ENCODE peak calls at places on chromosomes 12 and 14, in five cellular contexts. R is GM06990; C is transverse colon; H is naive thymus-derived CD4-positive, alpha-beta T cell; B is trophoblast cell. I is an unnamed sample.

GRCh38 chr12:124774054-124774461 is 89.6 kb downstream of the SCARB1 start:
- DNase-seq in B (peak; percentile 56), H (no peak), R (peak; percentile 80), C (no peak), I (no peak)

GRCh38 chr14:52069617-52070431 is 965 bp upstream of the NID2 start:
- DNase-seq in B (no peak), R (peak; percentile 6), C (peak; percentile 26), H (no peak), I (no peak)

GRCh38 chr14:52458721-52459085 is 93.6 kb downstream of the TXNDC16 start:
- DNase-seq in C (no peak), H (no peak), R (no peak), B (no peak), I (no peak)

GRCh38 chr14:67837011-67837624 is 17.5 kb downstream of the RAD51B start:
- DNase-seq in R (peak; percentile 33), C (peak; percentile 62), H (peak; percentile 61), B (peak; percentile 59), I (peak; percentile 18)

GRCh38 chr12:121958521-121959240 is 40.3 kb downstream of the CFAP251 start:
- DNase-seq in R (no peak), C (no peak), B (no peak), H (no peak), I (no peak)

GRCh38 chr12:9732966-9733461 is at the start of gene CLECL1:
- DNase-seq in R (no peak), B (no peak), C (no peak), H (no peak), I (no peak)

GRCh38 chr12:94560416-94561221 is 89.7 kb downstream of the TMCC3 start:
- DNase-seq in H (no peak), B (peak; percentile 85), R (peak; percentile 83), C (peak; percentile 61), I (peak; percentile 35)

GRCh38 chr14:100439781-100440180 is 116.6 kb downstream of the SLC25A47 start:
- DNase-seq in C (peak; percentile 75), H (no peak), R (no peak), B (no peak), I (no peak)

GRCh38 chr12:71766202-71766601 is 11.5 kb downstream of the RAB21 start:
- DNase-seq in H (no peak), B (no peak), C (no peak), R (no peak), I (no peak)

GRCh38 chr14:32200368-32201195 is 1.3 kb upstream of the RNU6-7 start:
- DNase-seq in B (no peak), C (no peak), R (peak; percentile 46), H (no peak), I (no peak)

GRCh38 chr14:92690171-92691011 is 58.0 kb downstream of the LGMN start:
- DNase-seq in H (no peak), B (peak; percentile 30), C (peak; percentile 29), R (no peak), I (no peak)

GRCh38 chr12:121241203-121241970 is 31.5 kb downstream of the P2RX4 start:
- DNase-seq in C (no peak), H (no peak), B (no peak), R (no peak), I (no peak)

GRCh38 chr14:88473791-88474190 is 81.0 kb downstream of the PTPN21 start:
- DNase-seq in H (no peak), B (peak; percentile 53), R (no peak), C (no peak), I (no peak)

GRCh38 chr14:92717571-92718042 is 30.8 kb downstream of the LGMN start:
- DNase-seq in H (no peak), B (peak; percentile 74), C (no peak), R (no peak), I (no peak)

GRCh38 chr14:30550335-30550734 is 8.6 kb upstream of the G2E3 start:
- DNase-seq in B (no peak), H (no peak), R (no peak), C (no peak), I (no peak)

GRCh38 chr12:67355428-67356385 is 86.5 kb downstream of the CAND1 start:
- DNase-seq in H (peak; percentile 56), B (no peak), R (peak; percentile 17), C (no peak), I (peak; percentile 9)

GRCh38 chr12:131011165-131012079 is 57.7 kb downstream of the ADGRD1 start:
- DNase-seq in H (no peak), B (no peak), R (no peak), C (no peak), I (no peak)

GRCh38 chr14:94388027-94388895 is at the start of gene SERPINA1:
- DNase-seq in H (no peak), R (no peak), C (no peak), B (no peak), I (no peak)

GRCh38 chr14:77707355-77707723 is 484 bp downstream of the ALKBH1 start:
- DNase-seq in B (peak; percentile 10), H (no peak), R (no peak), C (peak; percentile 54), I (no peak)

GRCh38 chr12:15706010-15706676 is 83.0 kb downstream of the EPS8 start:
- DNase-seq in C (peak; percentile 87), B (no peak), R (no peak), H (no peak), I (no peak)

GRCh38 chr14:71852201-71852600 is 80.0 kb upstream of the RGS6 start:
- DNase-seq in C (no peak), B (no peak), H (no peak), R (no peak), I (no peak)

GRCh38 chr12:9910716-9911421 is 21.3 kb downstream of the CLEC2A start:
- DNase-seq in C (no peak), H (no peak), B (no peak), R (no peak), I (no peak)

GRCh38 chr12:59444932-59445331 is 150.9 kb upstream of the SLC16A7 start:
- DNase-seq in R (no peak), B (no peak), H (peak; percentile 18), C (no peak), I (no peak)

GRCh38 chr14:20302042-20302761 is 3.5 kb downstream of the TTC5 start:
- DNase-seq in H (no peak), R (no peak), B (no peak), C (no peak), I (no peak)

DNA sequence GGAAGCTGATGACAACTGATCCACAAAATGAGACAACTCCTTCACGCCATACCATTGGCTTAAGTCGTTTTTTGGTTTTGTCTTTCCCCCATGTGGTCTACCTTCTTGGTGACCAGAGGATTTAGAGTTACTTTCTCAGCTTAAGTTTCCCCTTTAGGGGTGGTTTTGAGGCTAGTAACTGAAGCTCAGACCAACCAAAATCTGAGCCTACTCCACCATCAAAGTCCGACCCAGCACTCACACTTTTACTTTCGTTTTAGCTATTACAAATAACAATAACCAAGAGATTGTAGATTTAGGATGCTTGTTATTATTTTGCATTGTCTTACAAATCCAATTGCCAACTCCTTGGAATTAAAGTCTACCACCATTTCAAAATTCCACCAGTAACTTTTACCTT is 130.6 kb upstream of the MDM1 start:
- DNase-seq in C (no peak), H (no peak), B (no peak), R (no peak), I (no peak)
- H3K4me3 ChIP-seq in C (peak overlapping the region; percentile 19), H (peak overlapping the region; percentile 60), B (no peak overlapping the region), R (no peak overlapping the region), I (no peak overlapping the region)

GRCh38 chr12:104494816-104495158 is 38.0 kb downstream of the CHST11 start:
- DNase-seq in H (peak; percentile 17), R (no peak), C (no peak), B (no peak), I (no peak)
- H3K4me3 ChIP-seq in H (peak overlapping the region; percentile 18), R (peak overlapping the region; percentile 47), C (no peak overlapping the region), B (no peak overlapping the region), I (no peak overlapping the region)

GRCh38 chr12:62075860-62076259 is 184.3 kb upstream of the USP15 start:
- DNase-seq in H (no peak), B (no peak), C (no peak), R (no peak), I (no peak)
- H3K4me3 ChIP-seq in H (no peak overlapping the region), B (no peak overlapping the region), C (no peak overlapping the region), R (no peak overlapping the region), I (no peak overlapping the region)

GRCh38 chr12:53277981-53278380 is 9.9 kb downstream of the ESPL1 start:
- DNase-seq in C (no peak), B (peak; percentile 75), H (no peak), R (no peak), I (no peak)
- H3K4me3 ChIP-seq in C (no peak overlapping the region), B (no peak overlapping the region), H (no peak overlapping the region), R (no peak overlapping the region), I (no peak overlapping the region)

GRCh38 chr12:1695836-1696670 is 5.2 kb downstream of the ADIPOR2 start:
- DNase-seq in R (no peak), B (no peak), H (no peak), C (no peak), I (no peak)

GRCh38 chr12:1690578-1691122 is at the start of gene ADIPOR2:
- DNase-seq in B (peak; percentile 96), C (peak; percentile 96), H (peak; percentile 95), R (peak; percentile 96), I (peak; percentile 94)

GRCh38 chr12:1692895-1693294 is 2.0 kb downstream of the ADIPOR2 start:
- DNase-seq in H (no peak), C (no peak), B (no peak), R (no peak), I (no peak)

GRCh38 chr12:1691123-1692007 is 495 bp downstream of the ADIPOR2 start:
- DNase-seq in B (peak; percentile 33), R (no peak), C (peak; percentile 49), H (peak; percentile 18), I (no peak)

GRCh38 chr12:1692221-1692620 is 1.4 kb downstream of the ADIPOR2 start:
- DNase-seq in H (no peak), R (no peak), C (no peak), B (no peak), I (no peak)
- H3K4me3 ChIP-seq in H (peak overlapping the region; percentile 76), R (peak overlapping the region; percentile 97), C (peak overlapping the region; percentile 99), B (no peak overlapping the region), I (no peak overlapping the region)

GRCh38 chr12:27973487-27973890 is 956 bp upstream of the PTHLH start:
- DNase-seq in H (no peak), R (no peak), B (no peak), C (no peak), I (no peak)

GRCh38 chr12:27975222-27976136 is 2.9 kb upstream of the PTHLH start:
- DNase-seq in R (no peak), H (no peak), B (peak; percentile 3), C (no peak), I (no peak)

GRCh38 chr12:27972721-27973120 is at the start of gene PTHLH:
- DNase-seq in B (no peak), H (no peak), R (no peak), C (no peak), I (no peak)

GRCh38 chr12:27971606-27972005 is 927 bp downstream of the PTHLH start:
- DNase-seq in C (no peak), B (no peak), R (no peak), H (no peak), I (no peak)

GRCh38 chr12:27974735-27975221 is 2.2 kb upstream of the PTHLH start:
- DNase-seq in H (no peak), R (no peak), B (no peak), C (no peak), I (no peak)
- H3K4me3 ChIP-seq in H (no peak overlapping the region), R (no peak overlapping the region), B (peak overlapping the region; percentile 57), C (peak overlapping the region; percentile 28), I (peak overlapping the region; percentile 25)